ENCODE peak calls at places on chromosomes 4 and X, in eight cellular contexts. Z is HEK293T; F is NCI-H2029; G is AG04450; Q is Daoy; K is SW480; H is activated T-cell treated with anti-CD3 and anti-CD28 coated beads, Interleukin-2, amount 50 U/mL, for 1 hour; W is GM03348. N is an unnamed sample.

GRCh38 chr4:4426511-4427477 is 39.9 kb downstream of the NSG1 start:
- DNase-seq in Z (no peak), F (no peak), G (no peak), Q (peak; percentile 73), K (no peak), H (no peak), W (no peak), N (no peak)

GRCh38 chrX:31609130-31609529 is 537.3 kb upstream of the FTHL17 start:
- DNase-seq in Z (no peak), F (no peak), G (peak; percentile 48), Q (peak; percentile 57), K (no peak), H (no peak), W (peak; percentile 57), N (no peak)

GRCh38 chr4:173318648-173319211 is 15.4 kb downstream of the HMGB2 start:
- DNase-seq in Z (no peak), F (peak; percentile 15), G (no peak), Q (peak; percentile 3), K (peak; percentile 40), H (no peak), W (peak; percentile 23), N (no peak)

GRCh38 chrX:50913520-50913919 is 3.0 kb downstream of the BMP15 start:
- DNase-seq in Z (no peak), F (no peak), G (no peak), Q (peak; percentile 3), K (no peak), H (no peak), W (no peak), N (no peak)

GRCh38 chrX:44245730-44246129 is 97.7 kb downstream of the EFHC2 start:
- DNase-seq in Z (no peak), F (no peak), G (no peak), Q (no peak), K (no peak), H (no peak), W (no peak), N (no peak)

GRCh38 chrX:71809886-71810285 is 46.7 kb downstream of the CXorf49B start:
- DNase-seq in Z (no peak), F (no peak), G (no peak), Q (peak; percentile 90), K (peak; percentile 23), H (no peak), W (no peak), N (no peak)

GRCh38 chr4:1207603-1208265 is 35.4 kb upstream of the SPON2 start:
- DNase-seq in Z (no peak), F (no peak), G (peak; percentile 77), Q (no peak), K (no peak), H (peak; percentile 13), W (peak; percentile 93), N (peak; percentile 65)

GRCh38 chrX:47204970-47205369 is 11.3 kb downstream of the UBA1 start:
- DNase-seq in Z (no peak), F (no peak), G (no peak), Q (no peak), K (no peak), H (no peak), W (no peak), N (no peak)

GRCh38 chr4:91935217-91935616 is 368.5 kb upstream of the GRID2 start:
- DNase-seq in Z (no peak), F (no peak), G (no peak), Q (no peak), K (no peak), H (no peak), W (no peak), N (no peak)

GRCh38 chr4:173319696-173320095 is 14.5 kb downstream of the HMGB2 start:
- DNase-seq in Z (no peak), F (no peak), G (no peak), Q (no peak), K (no peak), H (no peak), W (no peak), N (no peak)

GRCh38 chr4:78622253-78622979 is 70.8 kb downstream of the ANXA3 start:
- DNase-seq in Z (no peak), F (no peak), G (no peak), Q (peak; percentile 23), K (no peak), H (no peak), W (peak; percentile 44), N (no peak)

GRCh38 chr4:86496094-86497060 is 97.7 kb upstream of the PTPN13 start:
- DNase-seq in Z (peak; percentile 49), F (peak; percentile 30), G (peak; percentile 6), Q (no peak), K (peak; percentile 7), H (peak; percentile 20), W (peak; percentile 60), N (peak; percentile 31)

GRCh38 chrX:9566150-9566621 is 101.3 kb downstream of the TBL1X start:
- DNase-seq in Z (no peak), F (peak; percentile 6), G (peak; percentile 45), Q (peak; percentile 80), K (peak; percentile 17), H (no peak), W (peak; percentile 68), N (peak; percentile 80)

GRCh38 chrX:39675619-39676018 is 422.1 kb downstream of the BCOR start:
- DNase-seq in Z (no peak), F (no peak), G (no peak), Q (no peak), K (no peak), H (no peak), W (no peak), N (no peak)

N was measured in mucosa of gallbladder.